ENCODE peak calls at places on chromosomes 6 and 20, in nine cellular contexts. L, U, D, O, E, F, N, K and G are unnamed samples.

GRCh38 chr6:132390451-132390850 is 10.8 kb downstream of the MOXD1 start:
- DNase-seq in D (no peak), K (no peak), N (no peak), O (no peak), L (no peak), E (no peak), F (no peak), U (no peak), G (no peak)

GRCh38 chr20:59788811-59789210 is 144.6 kb downstream of the SYCP2 start:
- DNase-seq in D (no peak), K (no peak), E (no peak), L (no peak), N (no peak), O (no peak), U (no peak), F (no peak), G (no peak)

GRCh38 chr6:137157601-137158000 is 15.8 kb downstream of the IL22RA2 start:
- DNase-seq in L (no peak), N (no peak), D (no peak), O (no peak), U (no peak), F (peak), K (no peak), E (no peak), G (no peak)

GRCh38 chr20:49888341-49889244 is 26.7 kb downstream of the SPATA2 start:
- DNase-seq in O (no peak), E (peak), D (peak), L (peak), N (peak), K (no peak), F (peak), U (no peak), G (peak)

GRCh38 chr6:21246075-21246474 is 347.5 kb upstream of the SOX4 start:
- DNase-seq in K (no peak), L (no peak), N (no peak), E (no peak), U (no peak), D (no peak), F (no peak), O (no peak), G (no peak)

GRCh38 chr6:21668794-21669193 is 75.2 kb downstream of the SOX4 start:
- DNase-seq in O (no peak), L (no peak), E (no peak), K (no peak), U (no peak), F (no peak), D (no peak), N (no peak), G (no peak)

GRCh38 chr20:13262701-13263335 is 41.7 kb downstream of the ISM1 start:
- DNase-seq in F (no peak), U (no peak), E (no peak), L (no peak), O (no peak), N (peak), K (no peak), D (no peak), G (no peak)

GRCh38 chr6:3352678-3353077 is 93.9 kb downstream of the PSMG4 start:
- DNase-seq in O (no peak), U (no peak), K (no peak), L (no peak), N (no peak), D (no peak), E (no peak), F (no peak), G (no peak)

GRCh38 chr20:58374906-58375760 is 13.9 kb upstream of the VAPB start:
- DNase-seq in E (no peak), U (no peak), O (no peak), N (peak), L (peak), D (no peak), F (peak), K (no peak), G (no peak)

GRCh38 chr6:82022614-82023102 is 224.9 kb downstream of the IBTK start:
- DNase-seq in O (peak), D (no peak), F (peak), N (peak), U (no peak), K (no peak), L (peak), E (no peak), G (no peak)

GRCh38 chr6:105949939-105950582 is 136.1 kb upstream of the PRDM1 start:
- DNase-seq in L (no peak), U (no peak), K (no peak), D (no peak), F (no peak), O (no peak), N (no peak), E (no peak), G (no peak)